ENCODE peak calls at places on chromosomes 5 and 9, in seven cellular contexts. A is Panc1, S is spleen, E is stomach, T is HCT116, F is prostate gland, Q is GM12878. Y is an unnamed sample.

GRCh38 chr9:81874926-81875325 is 53.3 kb upstream of the SPATA31D4 start:
- DNase-seq in A (no peak), S (no peak), E (no peak), T (no peak), F (no peak), Q (no peak), Y (no peak)

GRCh38 chr5:172870807-172871431 is 36.9 kb downstream of the ERGIC1 start:
- DNase-seq in A (no peak), S (peak; percentile 75), E (no peak), T (no peak), F (no peak), Q (no peak), Y (no peak)

GRCh38 chr5:118545050-118545449 is 443.3 kb downstream of the DTWD2 start:
- DNase-seq in A (no peak), S (no peak), E (no peak), T (no peak), F (no peak), Q (no peak), Y (no peak)

GRCh38 chr9:127897194-127897692 is 2.2 kb downstream of the ST6GALNAC6 start:
- DNase-seq in A (no peak), S (peak; percentile 81), E (peak; percentile 80), T (no peak), F (no peak), Q (no peak), Y (peak; percentile 93)

GRCh38 chr5:146048994-146049703 is 56.2 kb downstream of the PLAC8L1 start:
- DNase-seq in A (peak; percentile 22), S (no peak), E (peak; percentile 62), T (peak; percentile 48), F (peak; percentile 57), Q (no peak), Y (peak; percentile 86)

GRCh38 chr5:132459983-132460834 is 30.4 kb downstream of the IRF1 start:
- DNase-seq in A (no peak), S (peak; percentile 87), E (peak; percentile 64), T (no peak), F (no peak), Q (no peak), Y (no peak)

GRCh38 chr9:112351184-112351583 is 17.8 kb upstream of the PTBP3 start:
- DNase-seq in A (no peak), S (no peak), E (no peak), T (no peak), F (no peak), Q (no peak), Y (no peak)

GRCh38 chr5:135155616-135156214 is 121.7 kb upstream of the PITX1 start:
- DNase-seq in A (no peak), S (no peak), E (no peak), T (no peak), F (no peak), Q (no peak), Y (no peak)

GRCh38 chr9:91421987-91422765 is 1.5 kb downstream of the NFIL3 start:
- DNase-seq in A (no peak), S (no peak), E (no peak), T (no peak), F (peak; percentile 13), Q (no peak), Y (no peak)

GRCh38 chr5:58239731-58240130 is 220.2 kb downstream of the PLK2 start:
- DNase-seq in A (no peak), S (no peak), E (no peak), T (no peak), F (no peak), Q (no peak), Y (no peak)

GRCh38 chr5:35908814-35909213 is 29.6 kb downstream of the CAPSL start:
- DNase-seq in A (no peak), S (no peak), E (no peak), T (no peak), F (no peak), Q (no peak), Y (no peak)

GRCh38 chr5:57778528-57779175 is 296.0 kb upstream of the ACTBL2 start:
- DNase-seq in A (no peak), S (no peak), E (no peak), T (no peak), F (no peak), Q (no peak), Y (no peak)

GRCh38 chr5:32951878-32952277 is 240.8 kb downstream of the NPR3 start:
- DNase-seq in A (no peak), S (no peak), E (no peak), T (no peak), F (no peak), Q (no peak), Y (no peak)

GRCh38 chr5:33788922-33789321 is 102.9 kb downstream of the ADAMTS12 start:
- DNase-seq in A (no peak), S (no peak), E (no peak), T (no peak), F (no peak), Q (no peak), Y (no peak)

GRCh38 chr9:6575324-6575758 is 70.2 kb downstream of the GLDC start:
- DNase-seq in A (no peak), S (no peak), E (no peak), T (no peak), F (no peak), Q (peak; percentile 53), Y (no peak)

GRCh38 chr9:125388978-125389377 is 127.4 kb downstream of the GAPVD1 start:
- DNase-seq in A (no peak), S (no peak), E (no peak), T (no peak), F (no peak), Q (no peak), Y (no peak)

GRCh38 chr5:38757451-38758245 is 88.2 kb upstream of the OSMR start:
- DNase-seq in A (no peak), S (no peak), E (no peak), T (no peak), F (peak; percentile 16), Q (no peak), Y (no peak)

GRCh38 chr5:31757813-31758212 is 118.9 kb downstream of the PDZD2 start:
- DNase-seq in A (no peak), S (no peak), E (no peak), T (no peak), F (no peak), Q (no peak), Y (no peak)

GRCh38 chr5:176810687-176811501 is 535 bp downstream of the UNC5A start:
- DNase-seq in A (no peak), S (no peak), E (no peak), T (no peak), F (no peak), Q (no peak), Y (peak; percentile 62)

GRCh38 chr5:71887680-71888079 is 168.6 kb downstream of the CARTPT start:
- DNase-seq in A (no peak), S (no peak), E (no peak), T (peak; percentile 77), F (no peak), Q (peak; percentile 75), Y (peak; percentile 79)

GRCh38 chr9:82882133-82882532 is 180.8 kb downstream of the RASEF start:
- DNase-seq in A (no peak), S (no peak), E (no peak), T (no peak), F (no peak), Q (no peak), Y (peak; percentile 22)

GRCh38 chr5:125134216-125135081 is 388.0 kb upstream of the ZNF608 start:
- DNase-seq in A (peak; percentile 25), S (no peak), E (no peak), T (peak; percentile 15), F (no peak), Q (no peak), Y (peak; percentile 22)

GRCh38 chr5:118561971-118562370 is 426.4 kb downstream of the DTWD2 start:
- DNase-seq in A (no peak), S (no peak), E (no peak), T (no peak), F (no peak), Q (no peak), Y (no peak)

DNA sequence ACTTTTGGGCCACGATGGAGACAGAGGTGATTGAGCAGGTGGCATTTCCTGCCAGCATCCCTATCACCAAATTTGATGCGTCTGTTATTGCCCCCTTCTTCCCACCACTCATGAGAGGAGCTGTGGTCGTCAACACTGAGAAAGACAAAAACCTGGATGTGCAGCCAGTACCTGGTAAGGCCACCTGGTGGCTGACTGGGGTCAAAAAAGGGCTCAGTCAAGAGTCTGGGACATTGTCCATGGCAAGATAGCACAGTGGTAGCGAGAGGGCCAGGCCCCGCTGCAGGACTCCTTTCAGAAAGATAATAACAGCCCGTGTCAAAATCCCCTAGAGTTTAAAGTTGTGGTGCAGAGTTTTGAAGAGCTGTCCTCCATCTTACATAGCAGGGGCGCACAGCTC is 40.8 kb downstream of the CSF1R start:
- DNase-seq in A (no peak), S (no peak), E (no peak), T (no peak), F (no peak), Q (no peak), Y (peak; percentile 46)
- TF ChIP-seq CTCF in A (no peak), S (no peak), E (no peak), T (peak; percentile 36), F (no peak), Q (peak; percentile 27), Y (peak; percentile 49)

DNA sequence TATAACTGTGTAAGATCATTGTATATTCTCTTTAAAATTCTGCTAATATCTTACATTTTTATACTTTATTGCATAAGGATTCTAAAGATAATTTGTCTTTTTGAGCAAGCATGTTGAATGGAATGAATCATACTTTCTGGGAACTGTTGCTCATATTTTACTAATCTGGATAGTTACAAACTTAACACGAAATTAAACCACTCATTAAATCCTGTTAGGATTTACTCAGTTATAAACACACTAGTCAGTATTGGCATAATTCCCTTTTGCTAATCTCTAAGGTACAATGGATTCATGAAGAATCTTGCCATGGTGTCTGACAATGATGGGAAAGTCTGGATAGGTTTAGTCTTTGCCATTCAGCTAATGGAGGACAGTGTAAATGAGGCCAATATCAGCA is 338.1 kb upstream of the SMC2 start:
- DNase-seq in A (no peak), S (no peak), E (no peak), T (no peak), F (no peak), Q (no peak), Y (no peak)
- TF ChIP-seq POLR2AphosphoS5 in A (no peak), S (no peak), E (no peak), T (no peak), F (no peak), Q (no peak), Y (no peak)

DNA sequence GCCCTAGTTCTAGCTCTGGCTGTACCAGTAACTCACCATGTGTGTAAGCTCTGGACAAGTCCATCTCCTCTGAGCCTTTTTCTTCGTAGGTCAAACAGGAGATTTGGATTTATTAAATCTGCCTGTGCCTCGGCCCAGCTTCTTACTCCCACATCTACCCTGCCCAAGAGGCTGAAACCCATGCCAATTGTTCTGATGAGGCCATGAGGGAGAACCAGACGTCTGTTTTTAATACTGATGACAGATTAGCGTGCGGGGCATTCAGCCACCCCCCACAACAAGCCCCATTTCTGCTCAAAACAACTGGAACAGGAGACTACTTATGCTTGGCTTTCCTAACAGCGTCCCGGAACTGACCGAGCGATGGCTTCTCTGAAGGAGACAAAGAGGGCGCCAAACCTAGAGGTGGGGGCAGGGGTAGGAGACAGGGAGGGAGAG is 81.2 kb upstream of the TRIM32 start:
- DNase-seq in A (no peak), S (no peak), E (no peak), T (no peak), F (no peak), Q (no peak), Y (peak; percentile 34)
- H3K27ac ChIP-seq in A (no peak overlapping the region), S (no peak overlapping the region), E (no peak overlapping the region), T (no peak overlapping the region), F (no peak overlapping the region), Q (no peak overlapping the region), Y (no peak overlapping the region)

DNA sequence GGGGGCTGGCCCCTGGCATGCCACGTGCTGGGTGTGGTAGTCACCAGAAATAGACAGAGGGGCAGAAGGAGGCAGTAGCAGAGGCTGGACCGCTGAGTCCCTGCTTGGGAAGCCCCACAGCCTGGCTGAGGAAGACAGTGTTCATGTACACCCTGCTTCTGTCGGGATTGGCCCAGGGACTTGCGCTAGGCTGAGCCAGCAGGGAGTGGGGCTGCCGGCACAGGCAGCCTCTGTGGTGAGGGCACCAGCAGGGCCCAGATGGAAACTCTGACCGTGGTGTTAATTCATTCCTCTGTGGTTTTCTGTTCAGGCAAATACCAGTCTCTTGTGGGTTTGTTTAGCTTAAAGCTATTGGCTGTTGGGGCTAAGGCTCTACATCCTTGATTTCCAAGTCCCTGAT is 108.6 kb upstream of the RAD23B start:
- DNase-seq in A (no peak), S (no peak), E (no peak), T (no peak), F (no peak), Q (no peak), Y (no peak)
- TF ChIP-seq CTCF in A (no peak), S (no peak), E (no peak), T (no peak), F (no peak), Q (no peak), Y (no peak)